ENCODE peak calls at places on chromosomes 2 and 18, in nine cellular contexts. K is EH; G is NCI-H1436; Y is A549; J is Calu3; V is retinal pigment epithelial cell; O is effector memory CD8-positive, alpha-beta T cell; X is left ventricle myocardium superior; N is activated T-cell treated with anti-CD3 and anti-CD28 coated beads for 24 hours. S is an unnamed sample.

GRCh38 chr2:168434164-168434563 is 21.9 kb upstream of the CERS6 start:
- DNase-seq in K (no peak), G (peak), Y (no peak), J (peak), V (no peak), O (no peak), X (peak), N (no peak), S (no peak)

GRCh38 chr18:9731380-9731779 is 23.3 kb downstream of the RAB31 start:
- DNase-seq in K (peak), G (no peak), Y (no peak), J (no peak), V (no peak), O (no peak), X (no peak), N (no peak), S (peak)

GRCh38 chr2:210954508-210954907 is 398.1 kb downstream of the CPS1 start:
- DNase-seq in K (no peak), G (no peak), Y (no peak), J (no peak), V (no peak), O (no peak), X (no peak), N (no peak), S (no peak)

GRCh38 chr2:157283468-157283867 is 26.0 kb downstream of the GALNT5 start:
- DNase-seq in K (no peak), G (no peak), Y (no peak), J (no peak), V (no peak), O (no peak), X (no peak), N (no peak), S (no peak)

GRCh38 chr2:46922049-46922448 is 6.4 kb upstream of the MCFD2 start:
- DNase-seq in K (peak), G (no peak), Y (no peak), J (no peak), V (no peak), O (no peak), X (no peak), N (no peak), S (no peak)

GRCh38 chr18:55844373-55844772 is 256.4 kb upstream of the TCF4 start:
- DNase-seq in K (peak), G (no peak), Y (no peak), J (no peak), V (no peak), O (no peak), X (no peak), N (no peak), S (no peak)

GRCh38 chr18:63518178-63519012 is 23.8 kb upstream of the SERPINB12 start:
- DNase-seq in K (peak), G (peak), Y (peak), J (peak), V (peak), O (peak), X (no peak), N (peak), S (peak)

GRCh38 chr18:8701546-8702118 is 3.7 kb upstream of the MTCL1 start:
- DNase-seq in K (peak), G (no peak), Y (peak), J (peak), V (no peak), O (no peak), X (no peak), N (no peak), S (no peak)

GRCh38 chr18:48540329-48541025 is 1.6 kb downstream of the CTIF start:
- DNase-seq in K (peak), G (no peak), Y (peak), J (peak), V (no peak), O (peak), X (peak), N (peak), S (no peak)

GRCh38 chr2:72028996-72029395 is 118.7 kb downstream of the CYP26B1 start:
- DNase-seq in K (no peak), G (no peak), Y (no peak), J (no peak), V (no peak), O (no peak), X (no peak), N (no peak), S (no peak)

GRCh38 chr2:15800489-15801329 is 139.6 kb upstream of the MYCN start:
- DNase-seq in K (no peak), G (no peak), Y (no peak), J (no peak), V (peak), O (no peak), X (no peak), N (no peak), S (no peak)

GRCh38 chr18:54641734-54642133 is 50.7 kb downstream of the DYNAP start:
- DNase-seq in K (no peak), G (no peak), Y (no peak), J (no peak), V (no peak), O (no peak), X (no peak), N (no peak), S (no peak)

GRCh38 chr2:17076535-17076934 is 410.9 kb upstream of the CYRIA start:
- DNase-seq in K (no peak), G (no peak), Y (no peak), J (no peak), V (no peak), O (no peak), X (no peak), N (no peak), S (no peak)

GRCh38 chr2:99621106-99621505 is 131.3 kb upstream of the REV1 start:
- DNase-seq in K (no peak), G (no peak), Y (no peak), J (no peak), V (no peak), O (no peak), X (no peak), N (no peak), S (no peak)

GRCh38 chr2:63755980-63756379 is 85.7 kb upstream of the UGP2 start:
- DNase-seq in K (peak), G (no peak), Y (no peak), J (no peak), V (no peak), O (no peak), X (no peak), N (no peak), S (peak)

GRCh38 chr2:70035344-70035844 is 51.9 kb upstream of the PCBP1 start:
- DNase-seq in K (peak), G (no peak), Y (no peak), J (no peak), V (peak), O (no peak), X (no peak), N (no peak), S (no peak)

GRCh38 chr2:152344561-152345195 is 9.7 kb downstream of the FMNL2 start:
- DNase-seq in K (peak), G (peak), Y (no peak), J (no peak), V (no peak), O (no peak), X (no peak), N (no peak), S (no peak)